ENCODE peak calls at places on chromosomes 7 and 10, in seven cellular contexts. T is stimulated activated CD8-positive, alpha-beta memory T cell treated with anti-CD3 and anti-CD28 coated beads, Interleukin-4, amount 100 ng/mL, for 4 hours; S is Daoy; K is NCI-H146; J is amniotic stem cell; E is anterior cingulate cortex; U is kidney. F is an unnamed sample.

GRCh38 chr7:149765399-149766121 is 7.8 kb downstream of the ZNF467 start:
- DNase-seq in U (no peak), T (no peak), E (no peak), J (no peak), S (no peak), K (no peak), F (no peak)

GRCh38 chr10:79376078-79376628 is 28.9 kb downstream of the PPIF start:
- DNase-seq in U (no peak), K (no peak), T (no peak), E (no peak), J (no peak), S (no peak), F (no peak)

GRCh38 chr7:34211003-34211402 is 305.7 kb downstream of the BMPER start:
- DNase-seq in U (no peak), S (no peak), E (no peak), K (no peak), T (no peak), J (no peak), F (no peak)

GRCh38 chr7:118104812-118105441 is 79.0 kb upstream of the LSM8 start:
- DNase-seq in T (no peak), J (peak; percentile 5), S (peak; percentile 17), E (no peak), U (no peak), K (peak; percentile 0), F (no peak)

GRCh38 chr7:142418316-142418715 is 160.5 kb upstream of the PRSS58 start:
- DNase-seq in J (no peak), T (no peak), E (no peak), K (no peak), S (no peak), U (no peak), F (no peak)

GRCh38 chr10:14560274-14560673 is 214.4 kb downstream of the FAM107B start:
- DNase-seq in T (peak; percentile 42), J (no peak), U (no peak), S (peak; percentile 63), E (no peak), K (peak; percentile 95), F (no peak)

GRCh38 chr10:78028438-78029293 is 649 bp downstream of the POLR3A start:
- DNase-seq in U (no peak), J (no peak), S (no peak), T (no peak), K (peak; percentile 47), E (no peak), F (no peak)

GRCh38 chr10:112898540-112899395 is 51.3 kb upstream of the TCF7L2 start:
- DNase-seq in K (no peak), T (no peak), E (no peak), U (peak; percentile 75), J (no peak), S (peak; percentile 24), F (no peak)

GRCh38 chr7:71320916-71321315 is 189.0 kb downstream of the GALNT17 start:
- DNase-seq in K (no peak), T (no peak), U (no peak), S (no peak), J (no peak), E (no peak), F (no peak)